ENCODE peak calls at places on chromosome 12, in ten cellular contexts. One of them, this sample, is unnamed.

GRCh38 chr12:100199347-100200136 is 1.1 kb upstream of the ACTR6 start:
- DNase-seq in HCT116: peak
- DNase-seq in upper lobe of left lung: peak
- DNase-seq in IMR-90: no peak
- DNase-seq in A549: peak
- DNase-seq in tibial nerve: no peak
- DNase-seq in body of pancreas: peak
- DNase-seq in transverse colon: peak
- DNase-seq in prostate gland: peak
- DNase-seq in HepG2: peak
- DNase-seq in this sample: peak

GRCh38 chr12:108568653-108569154 is 6.3 kb downstream of the ISCU start:
- DNase-seq in HCT116: no peak
- DNase-seq in upper lobe of left lung: no peak
- DNase-seq in IMR-90: no peak
- DNase-seq in A549: no peak
- DNase-seq in tibial nerve: no peak
- DNase-seq in body of pancreas: no peak
- DNase-seq in transverse colon: peak
- DNase-seq in prostate gland: no peak
- DNase-seq in HepG2: no peak
- DNase-seq in this sample: no peak

GRCh38 chr12:96170328-96170727 is 23.8 kb upstream of the ELK3 start:
- DNase-seq in HCT116: no peak
- DNase-seq in upper lobe of left lung: no peak
- DNase-seq in IMR-90: no peak
- DNase-seq in A549: no peak
- DNase-seq in tibial nerve: no peak
- DNase-seq in body of pancreas: no peak
- DNase-seq in transverse colon: no peak
- DNase-seq in prostate gland: no peak
- DNase-seq in HepG2: no peak
- DNase-seq in this sample: no peak

GRCh38 chr12:130719263-130719892 is 3.3 kb upstream of the RIMBP2 start:
- DNase-seq in HCT116: no peak
- DNase-seq in upper lobe of left lung: no peak
- DNase-seq in IMR-90: no peak
- DNase-seq in A549: no peak
- DNase-seq in tibial nerve: no peak
- DNase-seq in body of pancreas: no peak
- DNase-seq in transverse colon: no peak
- DNase-seq in prostate gland: no peak
- DNase-seq in HepG2: no peak
- DNase-seq in this sample: no peak

GRCh38 chr12:100675432-100675831 is 101.9 kb downstream of the GAS2L3 start:
- DNase-seq in HCT116: no peak
- DNase-seq in upper lobe of left lung: no peak
- DNase-seq in IMR-90: peak
- DNase-seq in A549: no peak
- DNase-seq in tibial nerve: peak
- DNase-seq in body of pancreas: peak
- DNase-seq in transverse colon: peak
- DNase-seq in prostate gland: no peak
- DNase-seq in HepG2: no peak
- DNase-seq in this sample: no peak

GRCh38 chr12:30719060-30719459 is 23.4 kb upstream of the IPO8 start:
- DNase-seq in HCT116: no peak
- DNase-seq in upper lobe of left lung: no peak
- DNase-seq in IMR-90: peak
- DNase-seq in A549: no peak
- DNase-seq in tibial nerve: no peak
- DNase-seq in body of pancreas: no peak
- DNase-seq in transverse colon: no peak
- DNase-seq in prostate gland: no peak
- DNase-seq in HepG2: no peak
- DNase-seq in this sample: no peak

GRCh38 chr12:54526800-54527630 is 22.4 kb upstream of the PDE1B start:
- DNase-seq in HCT116: peak
- DNase-seq in upper lobe of left lung: no peak
- DNase-seq in IMR-90: peak
- DNase-seq in A549: no peak
- DNase-seq in tibial nerve: no peak
- DNase-seq in body of pancreas: peak
- DNase-seq in transverse colon: peak
- DNase-seq in prostate gland: no peak
- DNase-seq in HepG2: peak
- DNase-seq in this sample: peak

GRCh38 chr12:109716092-109716479 is 2.5 kb downstream of the FAM222A start:
- DNase-seq in HCT116: no peak
- DNase-seq in upper lobe of left lung: no peak
- DNase-seq in IMR-90: no peak
- DNase-seq in A549: no peak
- DNase-seq in tibial nerve: no peak
- DNase-seq in body of pancreas: no peak
- DNase-seq in transverse colon: no peak
- DNase-seq in prostate gland: no peak
- DNase-seq in HepG2: no peak
- DNase-seq in this sample: no peak

GRCh38 chr12:131828671-131829350 is 618 bp downstream of the MMP17 start:
- DNase-seq in HCT116: no peak
- DNase-seq in upper lobe of left lung: peak
- DNase-seq in IMR-90: no peak
- DNase-seq in A549: no peak
- DNase-seq in tibial nerve: no peak
- DNase-seq in body of pancreas: no peak
- DNase-seq in transverse colon: no peak
- DNase-seq in prostate gland: no peak
- DNase-seq in HepG2: no peak
- DNase-seq in this sample: no peak

GRCh38 chr12:91948504-91948903 is 197.1 kb downstream of the BTG1 start:
- DNase-seq in HCT116: no peak
- DNase-seq in upper lobe of left lung: no peak
- DNase-seq in IMR-90: no peak
- DNase-seq in A549: no peak
- DNase-seq in tibial nerve: no peak
- DNase-seq in body of pancreas: no peak
- DNase-seq in transverse colon: peak
- DNase-seq in prostate gland: no peak
- DNase-seq in HepG2: no peak
- DNase-seq in this sample: no peak

DNA sequence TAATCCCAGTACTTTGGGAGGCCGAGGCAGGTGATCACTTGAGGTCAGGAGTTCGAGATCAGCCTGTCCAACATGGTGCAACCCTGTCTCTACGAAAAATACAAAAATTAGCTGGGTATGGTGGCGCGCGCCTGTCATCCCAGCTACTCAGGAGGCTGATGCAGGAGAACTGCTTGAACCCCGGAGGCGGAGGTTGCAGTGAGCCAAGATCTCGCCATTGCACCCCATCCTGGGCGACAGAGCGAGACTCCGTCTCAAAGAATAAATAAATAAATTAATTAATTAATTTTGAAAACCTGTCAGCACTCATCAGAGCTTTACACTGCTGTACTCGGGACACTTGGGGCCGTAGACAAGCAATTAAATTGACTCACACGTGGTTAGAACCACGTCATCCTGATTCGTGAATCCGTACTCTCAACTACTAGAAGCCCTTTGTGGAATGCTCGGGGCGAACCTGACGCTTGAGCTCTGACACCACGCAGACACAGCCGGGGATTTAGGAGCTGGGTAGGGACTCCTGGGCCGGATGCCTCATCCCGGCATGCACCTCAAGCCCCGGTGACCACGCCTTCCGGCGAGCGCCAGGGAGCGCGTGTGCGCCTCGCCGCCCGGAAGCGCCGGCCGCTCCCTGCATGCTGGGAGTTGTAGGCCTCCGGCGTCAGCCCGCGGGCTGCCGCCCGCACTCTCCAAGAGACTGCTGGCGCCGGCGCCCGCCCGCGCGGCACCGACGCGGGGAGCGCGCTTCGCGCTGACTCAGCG is at the start of gene XPOT:
- DNase-seq in HCT116: peak
- DNase-seq in upper lobe of left lung: peak
- DNase-seq in IMR-90: peak
- DNase-seq in A549: peak
- DNase-seq in tibial nerve: peak
- DNase-seq in body of pancreas: peak
- DNase-seq in transverse colon: peak
- DNase-seq in prostate gland: peak
- DNase-seq in HepG2: peak
- DNase-seq in this sample: peak
- TF ChIP-seq POLR2A in HCT116: peak
- TF ChIP-seq POLR2A in upper lobe of left lung: no peak
- TF ChIP-seq POLR2A in IMR-90: peak
- TF ChIP-seq POLR2A in A549: peak
- TF ChIP-seq POLR2A in tibial nerve: no peak
- TF ChIP-seq POLR2A in body of pancreas: no peak
- TF ChIP-seq POLR2A in transverse colon: no peak
- TF ChIP-seq POLR2A in prostate gland: peak
- TF ChIP-seq POLR2A in HepG2: peak
- TF ChIP-seq POLR2A in this sample: peak

GRCh38 chr12:12562585-12563245 is at the start of gene DUSP16:
- DNase-seq in HCT116: peak
- DNase-seq in upper lobe of left lung: peak
- DNase-seq in IMR-90: peak
- DNase-seq in A549: peak
- DNase-seq in tibial nerve: peak
- DNase-seq in body of pancreas: peak
- DNase-seq in transverse colon: peak
- DNase-seq in prostate gland: peak
- DNase-seq in HepG2: peak
- DNase-seq in this sample: peak
- TF ChIP-seq POLR2A in HCT116: peak
- TF ChIP-seq POLR2A in upper lobe of left lung: peak
- TF ChIP-seq POLR2A in IMR-90: peak
- TF ChIP-seq POLR2A in A549: peak
- TF ChIP-seq POLR2A in tibial nerve: peak
- TF ChIP-seq POLR2A in body of pancreas: peak
- TF ChIP-seq POLR2A in transverse colon: peak
- TF ChIP-seq POLR2A in prostate gland: peak
- TF ChIP-seq POLR2A in HepG2: peak
- TF ChIP-seq POLR2A in this sample: peak

DNA sequence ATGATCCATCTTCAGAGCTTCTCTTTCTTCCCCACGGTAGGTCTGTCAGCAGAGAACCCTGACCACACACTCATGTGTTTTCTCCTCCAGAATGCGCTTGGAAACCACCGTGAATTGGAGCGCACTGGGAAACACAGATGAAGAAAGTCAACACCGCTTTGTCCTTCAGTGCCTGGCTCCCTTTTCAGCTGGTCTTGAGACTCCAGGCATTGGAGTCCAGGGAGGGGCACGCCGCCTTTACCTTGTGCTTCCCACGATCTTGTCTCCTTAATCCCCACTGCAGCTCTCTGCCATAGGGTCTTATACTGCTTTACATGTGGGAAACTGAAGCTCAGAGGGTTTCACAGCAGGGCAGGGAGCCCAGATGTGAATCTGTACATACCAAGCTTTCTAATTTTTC is 1.1 kb downstream of the FAM90A1 start:
- DNase-seq in HCT116: no peak
- DNase-seq in upper lobe of left lung: no peak
- DNase-seq in IMR-90: no peak
- DNase-seq in A549: no peak
- DNase-seq in tibial nerve: no peak
- DNase-seq in body of pancreas: no peak
- DNase-seq in transverse colon: no peak
- DNase-seq in prostate gland: no peak
- DNase-seq in HepG2: no peak
- DNase-seq in this sample: no peak
- TF ChIP-seq POLR2A in HCT116: no peak
- TF ChIP-seq POLR2A in upper lobe of left lung: no peak
- TF ChIP-seq POLR2A in IMR-90: no peak
- TF ChIP-seq POLR2A in A549: no peak
- TF ChIP-seq POLR2A in tibial nerve: no peak
- TF ChIP-seq POLR2A in body of pancreas: no peak
- TF ChIP-seq POLR2A in transverse colon: no peak
- TF ChIP-seq POLR2A in prostate gland: no peak
- TF ChIP-seq POLR2A in HepG2: no peak
- TF ChIP-seq POLR2A in this sample: no peak

GRCh38 chr12:27711957-27712356 is 1.3 kb downstream of the MRPS35 start:
- DNase-seq in HCT116: no peak
- DNase-seq in upper lobe of left lung: no peak
- DNase-seq in IMR-90: no peak
- DNase-seq in A549: no peak
- DNase-seq in tibial nerve: no peak
- DNase-seq in body of pancreas: no peak
- DNase-seq in transverse colon: no peak
- DNase-seq in prostate gland: no peak
- DNase-seq in HepG2: no peak
- DNase-seq in this sample: no peak

GRCh38 chr12:27711312-27711682 is 665 bp downstream of the MRPS35 start:
- DNase-seq in HCT116: no peak
- DNase-seq in upper lobe of left lung: no peak
- DNase-seq in IMR-90: no peak
- DNase-seq in A549: no peak
- DNase-seq in tibial nerve: no peak
- DNase-seq in body of pancreas: no peak
- DNase-seq in transverse colon: no peak
- DNase-seq in prostate gland: no peak
- DNase-seq in HepG2: no peak
- DNase-seq in this sample: peak

GRCh38 chr12:27710592-27711311 is at the start of gene MRPS35:
- DNase-seq in HCT116: peak
- DNase-seq in upper lobe of left lung: peak
- DNase-seq in IMR-90: peak
- DNase-seq in A549: peak
- DNase-seq in tibial nerve: peak
- DNase-seq in body of pancreas: peak
- DNase-seq in transverse colon: peak
- DNase-seq in prostate gland: peak
- DNase-seq in HepG2: peak
- DNase-seq in this sample: peak

GRCh38 chr12:27709212-27709931 is 1.3 kb upstream of the MRPS35 start:
- DNase-seq in HCT116: no peak
- DNase-seq in upper lobe of left lung: no peak
- DNase-seq in IMR-90: no peak
- DNase-seq in A549: no peak
- DNase-seq in tibial nerve: no peak
- DNase-seq in body of pancreas: no peak
- DNase-seq in transverse colon: no peak
- DNase-seq in prostate gland: no peak
- DNase-seq in HepG2: no peak
- DNase-seq in this sample: no peak

DNA sequence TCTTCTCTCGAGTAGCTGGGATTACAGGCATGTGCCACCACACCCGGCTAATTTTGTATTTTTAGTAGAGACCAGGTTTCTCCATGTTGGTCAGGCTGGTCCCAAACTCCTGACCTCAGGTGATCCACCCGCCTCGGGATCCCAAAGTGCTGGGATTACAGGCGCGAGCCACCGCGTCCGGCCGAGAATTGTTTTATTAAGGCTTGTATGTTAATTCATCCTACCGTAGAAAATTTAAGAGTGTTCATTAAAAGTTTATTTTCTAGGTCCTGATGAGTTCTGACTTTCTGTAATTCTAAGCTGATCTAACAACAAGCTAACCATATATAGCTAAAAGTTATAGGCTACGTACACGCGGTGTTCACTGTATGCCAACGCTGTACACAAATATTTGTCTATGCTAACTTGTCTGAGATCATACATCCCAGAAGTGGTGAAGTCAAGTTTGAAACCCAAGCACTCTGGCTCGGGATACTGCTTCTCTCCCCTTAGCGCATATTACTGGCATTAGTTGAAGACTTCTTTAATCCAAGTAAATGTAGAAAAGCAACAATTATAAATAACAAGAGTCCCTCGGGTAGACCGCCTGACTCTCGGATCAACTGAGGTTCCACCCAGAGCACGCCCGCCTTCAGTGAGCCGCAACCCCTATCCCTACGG is 570 bp upstream of the MRPS35 start:
- DNase-seq in HCT116: no peak
- DNase-seq in upper lobe of left lung: peak
- DNase-seq in IMR-90: peak
- DNase-seq in A549: no peak
- DNase-seq in tibial nerve: peak
- DNase-seq in body of pancreas: peak
- DNase-seq in transverse colon: peak
- DNase-seq in prostate gland: peak
- DNase-seq in HepG2: peak
- DNase-seq in this sample: peak
- TF ChIP-seq POLR2A in HCT116: no peak
- TF ChIP-seq POLR2A in upper lobe of left lung: no peak
- TF ChIP-seq POLR2A in IMR-90: no peak
- TF ChIP-seq POLR2A in A549: no peak
- TF ChIP-seq POLR2A in tibial nerve: no peak
- TF ChIP-seq POLR2A in body of pancreas: no peak
- TF ChIP-seq POLR2A in transverse colon: no peak
- TF ChIP-seq POLR2A in prostate gland: no peak
- TF ChIP-seq POLR2A in HepG2: no peak
- TF ChIP-seq POLR2A in this sample: no peak